ENCODE peak calls at places on chromosomes 4 and X, in four cellular contexts. F is SJSA1, A is PC-3, S is H7. I is an unnamed sample.

GRCh38 chr4:3071811-3072210 is 2.5 kb downstream of the HTT-AS start:
- DNase-seq in F (no peak), A (no peak), S (no peak), I (no peak)

GRCh38 chr4:113278324-113278934 is 229.0 kb downstream of the ANK2 start:
- DNase-seq in F (peak), A (peak), S (peak), I (peak)

GRCh38 chrX:39149761-39150160 is 348.5 kb downstream of the MID1IP1 start:
- DNase-seq in F (no peak), A (peak), S (peak), I (peak)

GRCh38 chrX:77398341-77398740 is 48.8 kb upstream of the FGF16 start:
- DNase-seq in F (no peak), A (no peak), S (no peak), I (no peak)

GRCh38 chrX:23333842-23334535 is 660 bp upstream of the PTCHD1 start:
- DNase-seq in F (no peak), A (no peak), S (peak), I (no peak)

GRCh38 chrX:136880003-136880451 is 498 bp downstream of the RBMX start:
- DNase-seq in F (no peak), A (no peak), S (peak), I (peak)

GRCh38 chr4:13558881-13559280 is 14.6 kb upstream of the NKX3-2 start:
- DNase-seq in F (no peak), A (peak), S (no peak), I (no peak)

GRCh38 chrX:38278682-38279081 is 48.6 kb downstream of the RPGR start:
- DNase-seq in F (no peak), A (peak), S (no peak), I (peak)

GRCh38 chr4:8267077-8267476 is 2.5 kb upstream of the HTRA3 start:
- DNase-seq in F (peak), A (peak), S (peak), I (peak)

GRCh38 chr4:37549003-37549402 is 137.2 kb downstream of the RELL1 start:
- DNase-seq in F (no peak), A (peak), S (no peak), I (no peak)

GRCh38 chr4:81919238-81919637 is 447.5 kb upstream of the RASGEF1B start:
- DNase-seq in F (no peak), A (peak), S (peak), I (no peak)

GRCh38 chr4:89307446-89308160 is at the start of gene GPRIN3:
- DNase-seq in F (peak), A (no peak), S (peak), I (peak)

GRCh38 chr4:168811793-168812651 is 198.0 kb downstream of the CBR4 start:
- DNase-seq in F (peak), A (no peak), S (no peak), I (no peak)

GRCh38 chrX:10414872-10415703 is 205.3 kb downstream of the MID1 start:
- DNase-seq in F (no peak), A (peak), S (no peak), I (no peak)

GRCh38 chr4:4524364-4524763 is 17.5 kb downstream of the STX18 start:
- DNase-seq in F (no peak), A (no peak), S (no peak), I (no peak)

GRCh38 chrX:47217121-47217851 is 1.2 kb upstream of the CDK16 start:
- DNase-seq in F (no peak), A (peak), S (no peak), I (peak)

GRCh38 chr4:37882665-37883296 is 8.1 kb upstream of the TBC1D1 start:
- DNase-seq in F (no peak), A (no peak), S (peak), I (no peak)

GRCh38 chrX:106263817-106264216 is 95.7 kb downstream of the PWWP3B start:
- DNase-seq in F (no peak), A (peak), S (no peak), I (no peak)

GRCh38 chr4:53576676-53577372 is 14.5 kb downstream of the LNX1 start:
- DNase-seq in F (peak), A (peak), S (no peak), I (no peak)

GRCh38 chrX:119817130-119817690 is 25.8 kb upstream of the RPL39 start:
- DNase-seq in F (no peak), A (no peak), S (no peak), I (no peak)

GRCh38 chr4:55947912-55948725 is 626 bp upstream of the CEP135 start:
- DNase-seq in F (peak), A (peak), S (no peak), I (no peak)

GRCh38 chr4:1588306-1588705 is 95.8 kb downstream of the FAM53A start:
- DNase-seq in F (no peak), A (no peak), S (no peak), I (no peak)

GRCh38 chr4:103012594-103012993 is 6.9 kb downstream of the SLC9B1 start:
- DNase-seq in F (no peak), A (no peak), S (no peak), I (no peak)

GRCh38 chrX:40646489-40647306 is 663 bp downstream of the CXorf38 start:
- DNase-seq in F (peak), A (peak), S (peak), I (peak)

GRCh38 chrX:35664838-35665237 is 133.3 kb upstream of the MAGEB16 start:
- DNase-seq in F (no peak), A (no peak), S (no peak), I (no peak)

GRCh38 chrX:118534716-118535493 is 39.3 kb downstream of the DOCK11 start:
- DNase-seq in F (no peak), A (no peak), S (peak), I (no peak)

GRCh38 chrX:24528605-24529004 is 63.5 kb downstream of the PDK3 start:
- DNase-seq in F (no peak), A (no peak), S (peak), I (no peak)

GRCh38 chr4:92551616-92552015 is 247.8 kb downstream of the GRID2 start:
- DNase-seq in F (no peak), A (no peak), S (no peak), I (no peak)

GRCh38 chr4:41611881-41612871 is 74.2 kb downstream of the LIMCH1 start:
- DNase-seq in F (peak), A (peak), S (peak), I (peak)

GRCh38 chr4:110414590-110414989 is 61.4 kb upstream of the ENPEP start:
- DNase-seq in F (no peak), A (no peak), S (no peak), I (no peak)

GRCh38 chr4:40856836-40857362 is 107.1 kb downstream of the NSUN7 start:
- DNase-seq in F (no peak), A (peak), S (peak), I (peak)

GRCh38 chrX:154485150-154486051 is 1.0 kb downstream of the UBL4A start:
- DNase-seq in F (no peak), A (peak), S (no peak), I (no peak)

GRCh38 chr4:93897559-93897958 is 69.0 kb downstream of the ATOH1 start:
- DNase-seq in F (no peak), A (peak), S (no peak), I (no peak)

GRCh38 chr4:186724048-186724860 is 598 bp upstream of the FAT1 start:
- DNase-seq in F (peak), A (peak), S (peak), I (peak)
- H3K4me3 ChIP-seq in F (peak), A (peak), S (peak), I (peak)

GRCh38 chrX:111823703-111824102 is 52.3 kb upstream of the TRPC5OS start:
- DNase-seq in F (no peak), A (no peak), S (no peak), I (no peak)

GRCh38 chrX:111823068-111823467 is 52.9 kb upstream of the TRPC5OS start:
- DNase-seq in F (no peak), A (peak), S (peak), I (no peak)

DNA sequence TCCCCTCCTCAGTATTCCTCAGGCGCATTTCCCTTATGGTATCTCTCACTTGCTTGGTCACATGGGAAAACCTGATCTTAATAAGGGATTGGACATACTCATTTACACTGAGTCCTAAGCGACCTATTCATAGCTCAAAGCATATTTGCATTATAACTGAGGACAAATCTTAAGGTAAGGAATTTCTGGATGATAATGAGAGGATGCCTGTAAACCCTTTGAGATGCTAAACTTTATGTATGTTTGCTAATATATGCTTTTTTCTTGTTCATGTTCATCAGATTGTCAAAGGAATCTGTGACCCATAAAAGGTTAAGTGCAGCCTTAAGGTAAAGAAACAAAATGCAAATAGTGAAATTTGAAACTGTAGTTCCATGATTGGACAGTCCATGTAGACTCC is 53.8 kb upstream of the TRPC5OS start:
- DNase-seq in F (no peak), A (no peak), S (no peak), I (no peak)
- H3K4me3 ChIP-seq in F (no peak), A (no peak), S (no peak), I (no peak)

DNA sequence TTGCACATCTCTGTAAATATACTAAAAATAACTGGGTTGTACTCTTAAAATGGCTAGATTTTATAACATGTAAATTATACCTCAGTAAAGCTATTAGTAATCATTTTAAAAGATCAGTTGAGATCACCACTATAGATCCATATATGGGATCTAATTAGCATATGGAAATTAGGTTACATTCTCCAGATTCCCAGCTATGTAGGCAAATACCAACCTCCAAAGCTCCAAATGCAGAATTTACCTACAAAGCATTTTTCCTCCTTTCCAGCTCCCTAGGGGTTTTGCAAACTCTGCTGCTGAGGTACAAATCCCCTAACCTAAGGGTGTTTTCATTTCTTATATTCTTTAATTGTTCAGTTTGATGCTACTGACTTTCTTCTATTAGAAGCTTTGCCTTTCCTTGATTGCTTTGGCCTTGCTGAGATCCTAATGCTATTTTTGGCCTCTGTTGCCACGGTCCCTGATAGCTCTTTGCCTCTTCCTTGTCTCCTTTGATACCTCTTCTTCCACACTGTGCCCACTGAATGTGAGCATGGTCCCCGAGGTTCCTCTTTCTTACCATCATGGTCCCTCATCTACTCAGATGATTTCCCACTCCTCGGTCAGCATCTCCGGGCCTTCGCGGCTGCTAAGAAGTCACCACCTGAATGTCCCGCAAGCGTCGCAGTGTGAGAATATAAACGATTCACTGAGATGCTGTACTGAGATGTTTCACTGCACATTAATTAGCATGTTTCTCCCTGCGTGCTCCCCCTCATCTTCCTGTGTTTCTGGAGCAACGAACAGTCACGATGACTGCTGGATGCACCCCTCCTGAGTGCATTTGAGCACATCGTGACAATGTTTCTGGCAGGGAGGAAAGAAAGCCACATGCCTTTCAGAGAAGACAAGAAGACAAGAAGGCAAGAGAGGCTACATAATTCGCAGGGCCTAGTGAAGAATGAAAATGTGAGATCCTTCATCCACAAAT is 23.8 kb downstream of the ENPP6 start:
- DNase-seq in F (no peak), A (no peak), S (no peak), I (no peak)
- H3K4me3 ChIP-seq in F (no peak), A (no peak), S (no peak), I (no peak)

GRCh38 chr4:95541889-95542607 is 6.7 kb downstream of the UNC5C start:
- DNase-seq in F (no peak), A (no peak), S (no peak), I (no peak)
- H3K4me3 ChIP-seq in F (no peak), A (no peak), S (no peak), I (peak)